ENCODE peak calls at places on chromosomes 11 and 22, in eight cellular contexts. N is heart left ventricle, G is suprapubic skin, Y is IMR-90, D is ovary, M is tibial nerve, F is H1, A is upper lobe of left lung. O is an unnamed sample.

GRCh38 chr11:64598106-64598796 is 7.2 kb downstream of the SLC22A12 start:
- DNase-seq in D (peak), N (no peak), A (no peak), Y (no peak), G (no peak), M (no peak), F (no peak), O (no peak)

GRCh38 chr11:64620286-64620962 is 29.4 kb downstream of the SLC22A12 start:
- DNase-seq in Y (no peak), A (no peak), G (no peak), N (no peak), M (no peak), F (no peak), D (peak), O (no peak)

GRCh38 chr22:23058063-23058462 is 12.3 kb upstream of the GNAZ start:
- DNase-seq in A (peak), D (no peak), N (no peak), G (no peak), M (no peak), F (peak), Y (no peak), O (no peak)

GRCh38 chr11:30823119-30823518 is 237.0 kb upstream of the MPPED2 start:
- DNase-seq in N (no peak), F (no peak), Y (no peak), D (no peak), M (no peak), G (no peak), A (no peak), O (no peak)

GRCh38 chr11:75342966-75343870 is 8.2 kb downstream of the ARRB1 start:
- DNase-seq in Y (peak), G (no peak), N (no peak), A (peak), D (no peak), F (no peak), M (no peak), O (no peak)

GRCh38 chr11:128726464-128727139 is 32.7 kb downstream of the FLI1 start:
- DNase-seq in A (peak), D (no peak), N (no peak), M (no peak), G (no peak), Y (no peak), F (no peak), O (peak)

GRCh38 chr11:121469910-121470309 is 17.1 kb upstream of the SORL1-AS1 start:
- DNase-seq in M (no peak), G (no peak), D (no peak), Y (no peak), A (no peak), F (no peak), N (no peak), O (no peak)

GRCh38 chr11:60367009-60367408 is 11.3 kb upstream of the MS4A7 start:
- DNase-seq in M (no peak), F (no peak), G (no peak), Y (no peak), N (no peak), D (no peak), A (no peak), O (no peak)

GRCh38 chr11:78227906-78228305 is 39.2 kb downstream of the USP35 start:
- DNase-seq in N (no peak), Y (no peak), F (no peak), G (no peak), A (no peak), M (no peak), D (no peak), O (no peak)

GRCh38 chr11:36109850-36110606 is 166.2 kb downstream of the LDLRAD3 start:
- DNase-seq in F (no peak), Y (no peak), G (no peak), A (no peak), N (no peak), M (no peak), D (no peak), O (no peak)

GRCh38 chr11:1838426-1839131 is at the start of gene TNNI2:
- DNase-seq in G (no peak), A (no peak), N (no peak), Y (no peak), D (no peak), M (no peak), F (no peak), O (no peak)

GRCh38 chr22:36211237-36211881 is 9.8 kb upstream of the APOL4 start:
- DNase-seq in N (peak), M (peak), D (no peak), G (no peak), A (peak), F (no peak), Y (peak), O (no peak)

GRCh38 chr11:72777755-72778278 is 16.0 kb downstream of the STARD10 start:
- DNase-seq in D (no peak), G (no peak), Y (no peak), A (no peak), F (no peak), M (no peak), N (no peak), O (no peak)

GRCh38 chr11:57360991-57361390 is 20.0 kb downstream of the PRG3 start:
- DNase-seq in N (no peak), F (no peak), G (no peak), Y (no peak), D (no peak), M (no peak), A (no peak), O (no peak)

GRCh38 chr11:11588890-11589289 is 32.9 kb downstream of the GALNT18 start:
- DNase-seq in N (peak), A (no peak), Y (peak), M (no peak), F (peak), D (no peak), G (no peak), O (peak)

GRCh38 chr11:134207538-134208239 is 16.1 kb downstream of the NCAPD3 start:
- DNase-seq in G (no peak), Y (no peak), A (peak), D (peak), N (peak), F (peak), M (peak), O (no peak)

GRCh38 chr22:42680648-42681047 is 31.5 kb upstream of the CYB5R3 start:
- DNase-seq in M (no peak), F (no peak), Y (peak), A (no peak), N (no peak), G (no peak), D (no peak), O (no peak)

GRCh38 chr11:60710482-60710881 is 11.1 kb downstream of the MS4A8 start:
- DNase-seq in M (no peak), D (no peak), N (no peak), Y (no peak), F (peak), A (no peak), G (no peak), O (no peak)

GRCh38 chr11:114909866-114910265 is 231.5 kb downstream of the NXPE2 start:
- DNase-seq in A (no peak), D (no peak), F (peak), G (no peak), N (no peak), Y (no peak), M (no peak), O (no peak)
- TF ChIP-seq CTCF in A (no peak), D (no peak), F (peak), G (no peak), N (no peak), Y (no peak), M (no peak), O (no peak)

GRCh38 chr11:47229161-47229560 is 14.4 kb downstream of the DDB2 start:
- DNase-seq in A (no peak), D (no peak), G (no peak), M (no peak), F (no peak), N (no peak), Y (no peak), O (no peak)
- TF ChIP-seq POLR2A in A (no peak), D (no peak), G (no peak), M (no peak), F (no peak), N (no peak), Y (no peak), O (no peak)

GRCh38 chr11:123742334-123742733 is 874 bp upstream of the ZNF202 start:
- DNase-seq in Y (no peak), D (no peak), A (no peak), F (peak), M (no peak), G (no peak), N (no peak), O (no peak)

GRCh38 chr11:123741159-123741951 is at the start of gene ZNF202:
- DNase-seq in M (peak), A (peak), D (peak), Y (peak), F (peak), G (peak), N (peak), O (peak)

GRCh38 chr11:123742778-123743177 is 1.3 kb upstream of the ZNF202 start:
- DNase-seq in A (no peak), Y (no peak), N (no peak), M (no peak), D (no peak), G (no peak), F (no peak), O (no peak)

GRCh38 chr11:123738374-123738773 is 3.1 kb downstream of the ZNF202 start:
- DNase-seq in M (no peak), F (no peak), D (no peak), G (no peak), A (no peak), N (no peak), Y (no peak), O (no peak)

GRCh38 chr11:123740787-123741158 is 687 bp downstream of the ZNF202 start:
- DNase-seq in G (no peak), Y (no peak), M (no peak), D (no peak), N (no peak), F (no peak), A (no peak), O (no peak)
- TF ChIP-seq CTCF in G (no peak), Y (no peak), M (no peak), D (no peak), N (no peak), F (no peak), A (no peak), O (no peak)

GRCh38 chr22:44173154-44173553 is 7.6 kb upstream of the PARVG start:
- DNase-seq in N (no peak), Y (no peak), A (no peak), D (no peak), G (no peak), M (no peak), F (no peak), O (no peak)
- TF ChIP-seq POLR2A in N (no peak), Y (no peak), A (no peak), D (no peak), G (no peak), M (no peak), F (no peak), O (no peak)

DNA sequence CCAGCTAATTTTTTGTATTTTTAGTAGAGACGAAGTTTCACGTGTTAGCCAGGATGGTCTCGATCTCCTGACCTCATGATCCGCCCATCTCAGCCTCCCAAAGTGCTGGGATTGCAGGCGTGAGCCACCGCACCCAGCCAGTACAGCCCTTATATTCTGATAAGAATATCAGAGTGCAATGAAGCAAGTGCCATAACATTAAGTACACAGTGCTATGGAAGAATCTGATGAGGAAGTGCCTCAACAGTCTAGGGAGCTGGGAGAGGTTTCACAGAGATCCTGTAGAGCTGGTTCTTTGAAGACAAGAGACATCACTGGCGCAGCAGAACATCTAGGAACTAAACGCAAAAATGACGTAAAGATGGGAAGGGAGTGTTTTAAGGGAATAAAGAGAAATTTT is 2.1 kb downstream of the RTCB start:
- DNase-seq in F (no peak), N (no peak), M (no peak), A (no peak), G (no peak), Y (no peak), D (no peak), O (no peak)
- TF ChIP-seq CTCF in F (no peak), N (no peak), M (no peak), A (no peak), G (no peak), Y (no peak), D (no peak), O (no peak)

GRCh38 chr11:65869643-65870306 is 2.8 kb downstream of the EFEMP2 start:
- DNase-seq in M (no peak), A (no peak), G (no peak), D (no peak), N (no peak), F (no peak), Y (no peak), O (no peak)
- TF ChIP-seq POLR2A in M (no peak), A (no peak), G (no peak), D (no peak), N (no peak), F (no peak), Y (peak), O (no peak)

DNA sequence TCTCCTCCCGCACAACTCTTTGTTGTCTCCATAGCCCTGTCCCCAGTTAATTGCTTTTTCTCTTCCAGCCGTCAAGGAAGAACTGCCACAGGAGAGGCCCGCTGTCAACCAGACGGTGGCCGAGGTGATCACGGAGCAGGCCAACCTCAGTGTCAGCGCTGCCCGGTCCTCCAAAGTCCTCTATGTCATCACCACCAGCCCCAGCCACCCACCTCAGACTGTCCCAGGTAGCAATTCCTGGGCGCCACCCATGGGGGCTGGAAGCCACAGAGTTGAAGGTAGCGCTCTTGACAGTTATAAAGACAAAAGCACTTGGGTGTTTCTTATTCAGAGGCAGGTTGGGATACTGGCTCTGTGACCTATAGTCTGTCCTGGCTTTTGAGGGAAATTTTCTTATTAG is 65.7 kb downstream of the KREMEN1 start:
- DNase-seq in A (no peak), N (no peak), F (no peak), D (no peak), M (no peak), Y (no peak), G (no peak), O (no peak)
- TF ChIP-seq CTCF in A (no peak), N (no peak), F (no peak), D (no peak), M (no peak), Y (no peak), G (no peak), O (no peak)

GRCh38 chr22:30398685-30399680 is 2.2 kb downstream of the SEC14L2 start:
- DNase-seq in D (no peak), A (no peak), M (no peak), N (no peak), F (no peak), G (no peak), Y (no peak), O (no peak)

GRCh38 chr22:30399718-30400117 is 2.9 kb downstream of the SEC14L2 start:
- DNase-seq in F (no peak), A (no peak), N (no peak), Y (no peak), M (no peak), D (no peak), G (no peak), O (no peak)

GRCh38 chr22:30400159-30400558 is 3.3 kb downstream of the SEC14L2 start:
- DNase-seq in M (no peak), D (no peak), N (no peak), F (no peak), A (no peak), G (no peak), Y (no peak), O (no peak)

GRCh38 chr22:30396871-30397655 is at the start of gene SEC14L2:
- DNase-seq in A (peak), D (peak), M (peak), G (peak), Y (peak), N (peak), F (peak), O (peak)

GRCh38 chr22:30397656-30398635 is 1.1 kb downstream of the SEC14L2 start:
- DNase-seq in N (no peak), F (no peak), A (no peak), G (no peak), D (no peak), M (no peak), Y (no peak), O (no peak)
- TF ChIP-seq POLR2A in N (no peak), F (no peak), A (no peak), G (no peak), D (no peak), M (no peak), Y (no peak), O (no peak)

O was measured in lower leg skin.